ENCODE peak calls at places on chromosomes 12 and 14, in eight cellular contexts. One of them, this sample, is unnamed.

GRCh38 chr14:91303091-91303923 is 58.8 kb upstream of the GPR68 start:
- DNase-seq in GM12865: peak; percentile 73
- DNase-seq in cardiac fibroblast: peak; percentile 9
- DNase-seq in GM10248: peak; percentile 92
- DNase-seq in LoVo: no peak
- DNase-seq in activated naive CD4-positive, alpha-beta T cell treated with anti-CD3 and anti-CD28 coated beads, Interleukin-2, amount 10 ng/mL, durations not matched to agents 7 days and 5 days: peak; percentile 74
- DNase-seq in NCI-H1417: peak; percentile 13
- DNase-seq in Peyer's patch: no peak
- DNase-seq in this sample: no peak

GRCh38 chr12:112175361-112176155 is 50.2 kb downstream of the TRAFD1 start:
- DNase-seq in Peyer's patch: no peak
- DNase-seq in LoVo: no peak
- DNase-seq in activated naive CD4-positive, alpha-beta T cell treated with anti-CD3 and anti-CD28 coated beads, Interleukin-2, amount 10 ng/mL, durations not matched to agents 7 days and 5 days: no peak
- DNase-seq in GM10248: no peak
- DNase-seq in NCI-H1417: no peak
- DNase-seq in cardiac fibroblast: no peak
- DNase-seq in GM12865: no peak
- DNase-seq in this sample: no peak

GRCh38 chr12:69161835-69162234 is 77.5 kb upstream of the CPSF6 start:
- DNase-seq in LoVo: no peak
- DNase-seq in Peyer's patch: no peak
- DNase-seq in GM10248: peak; percentile 37
- DNase-seq in cardiac fibroblast: peak; percentile 41
- DNase-seq in activated naive CD4-positive, alpha-beta T cell treated with anti-CD3 and anti-CD28 coated beads, Interleukin-2, amount 10 ng/mL, durations not matched to agents 7 days and 5 days: peak; percentile 44
- DNase-seq in NCI-H1417: peak; percentile 91
- DNase-seq in GM12865: peak; percentile 90
- DNase-seq in this sample: no peak

GRCh38 chr12:46110220-46110700 is 119.9 kb upstream of the SCAF11 start:
- DNase-seq in activated naive CD4-positive, alpha-beta T cell treated with anti-CD3 and anti-CD28 coated beads, Interleukin-2, amount 10 ng/mL, durations not matched to agents 7 days and 5 days: no peak
- DNase-seq in cardiac fibroblast: no peak
- DNase-seq in GM12865: no peak
- DNase-seq in NCI-H1417: peak; percentile 7
- DNase-seq in Peyer's patch: peak; percentile 57
- DNase-seq in LoVo: no peak
- DNase-seq in GM10248: no peak
- DNase-seq in this sample: no peak

GRCh38 chr14:92607702-92608429 is 94.3 kb downstream of the RIN3 start:
- DNase-seq in GM12865: no peak
- DNase-seq in activated naive CD4-positive, alpha-beta T cell treated with anti-CD3 and anti-CD28 coated beads, Interleukin-2, amount 10 ng/mL, durations not matched to agents 7 days and 5 days: no peak
- DNase-seq in NCI-H1417: no peak
- DNase-seq in cardiac fibroblast: peak; percentile 95
- DNase-seq in Peyer's patch: no peak
- DNase-seq in LoVo: peak; percentile 58
- DNase-seq in GM10248: no peak
- DNase-seq in this sample: no peak

GRCh38 chr12:11769723-11770514 is 120.4 kb downstream of the ETV6 start:
- DNase-seq in NCI-H1417: no peak
- DNase-seq in GM10248: no peak
- DNase-seq in Peyer's patch: no peak
- DNase-seq in LoVo: no peak
- DNase-seq in cardiac fibroblast: no peak
- DNase-seq in activated naive CD4-positive, alpha-beta T cell treated with anti-CD3 and anti-CD28 coated beads, Interleukin-2, amount 10 ng/mL, durations not matched to agents 7 days and 5 days: no peak
- DNase-seq in GM12865: no peak
- DNase-seq in this sample: no peak

GRCh38 chr12:25262696-25263095 is 12.0 kb upstream of the KRAS start:
- DNase-seq in GM10248: no peak
- DNase-seq in NCI-H1417: no peak
- DNase-seq in activated naive CD4-positive, alpha-beta T cell treated with anti-CD3 and anti-CD28 coated beads, Interleukin-2, amount 10 ng/mL, durations not matched to agents 7 days and 5 days: no peak
- DNase-seq in Peyer's patch: no peak
- DNase-seq in GM12865: no peak
- DNase-seq in cardiac fibroblast: no peak
- DNase-seq in LoVo: no peak
- DNase-seq in this sample: no peak

GRCh38 chr14:93105362-93105761 is 10.4 kb downstream of the ITPK1 start:
- DNase-seq in activated naive CD4-positive, alpha-beta T cell treated with anti-CD3 and anti-CD28 coated beads, Interleukin-2, amount 10 ng/mL, durations not matched to agents 7 days and 5 days: no peak
- DNase-seq in GM10248: no peak
- DNase-seq in GM12865: peak; percentile 57
- DNase-seq in Peyer's patch: peak; percentile 77
- DNase-seq in LoVo: no peak
- DNase-seq in cardiac fibroblast: peak; percentile 80
- DNase-seq in NCI-H1417: no peak
- DNase-seq in this sample: no peak

GRCh38 chr12:117119592-117120198 is 20.5 kb upstream of the TESC start:
- DNase-seq in GM10248: peak; percentile 69
- DNase-seq in cardiac fibroblast: peak; percentile 36
- DNase-seq in GM12865: peak; percentile 52
- DNase-seq in LoVo: peak; percentile 65
- DNase-seq in NCI-H1417: peak; percentile 77
- DNase-seq in activated naive CD4-positive, alpha-beta T cell treated with anti-CD3 and anti-CD28 coated beads, Interleukin-2, amount 10 ng/mL, durations not matched to agents 7 days and 5 days: peak; percentile 42
- DNase-seq in Peyer's patch: peak; percentile 50
- DNase-seq in this sample: no peak

GRCh38 chr12:21849878-21850277 is 75.4 kb upstream of the KCNJ8 start:
- DNase-seq in LoVo: no peak
- DNase-seq in GM10248: no peak
- DNase-seq in GM12865: no peak
- DNase-seq in NCI-H1417: peak; percentile 27
- DNase-seq in cardiac fibroblast: no peak
- DNase-seq in activated naive CD4-positive, alpha-beta T cell treated with anti-CD3 and anti-CD28 coated beads, Interleukin-2, amount 10 ng/mL, durations not matched to agents 7 days and 5 days: no peak
- DNase-seq in Peyer's patch: no peak
- DNase-seq in this sample: no peak

GRCh38 chr12:6724409-6724797 is 557 bp downstream of the COPS7A start:
- DNase-seq in GM10248: peak; percentile 47
- DNase-seq in LoVo: peak; percentile 21
- DNase-seq in GM12865: peak; percentile 69
- DNase-seq in NCI-H1417: no peak
- DNase-seq in Peyer's patch: peak; percentile 62
- DNase-seq in activated naive CD4-positive, alpha-beta T cell treated with anti-CD3 and anti-CD28 coated beads, Interleukin-2, amount 10 ng/mL, durations not matched to agents 7 days and 5 days: no peak
- DNase-seq in cardiac fibroblast: no peak
- DNase-seq in this sample: no peak

GRCh38 chr12:71626098-71626497 is 37.5 kb downstream of the ZFC3H1 start:
- DNase-seq in GM12865: peak; percentile 15
- DNase-seq in cardiac fibroblast: no peak
- DNase-seq in activated naive CD4-positive, alpha-beta T cell treated with anti-CD3 and anti-CD28 coated beads, Interleukin-2, amount 10 ng/mL, durations not matched to agents 7 days and 5 days: no peak
- DNase-seq in LoVo: no peak
- DNase-seq in Peyer's patch: no peak
- DNase-seq in GM10248: peak; percentile 19
- DNase-seq in NCI-H1417: no peak
- DNase-seq in this sample: no peak

GRCh38 chr12:42119085-42119633 is 25.5 kb downstream of the GXYLT1 start:
- DNase-seq in NCI-H1417: no peak
- DNase-seq in GM10248: no peak
- DNase-seq in GM12865: peak; percentile 36
- DNase-seq in Peyer's patch: no peak
- DNase-seq in cardiac fibroblast: peak; percentile 83
- DNase-seq in LoVo: no peak
- DNase-seq in activated naive CD4-positive, alpha-beta T cell treated with anti-CD3 and anti-CD28 coated beads, Interleukin-2, amount 10 ng/mL, durations not matched to agents 7 days and 5 days: no peak
- DNase-seq in this sample: no peak

GRCh38 chr14:67393689-67394088 is 18.3 kb downstream of the PLEK2 start:
- DNase-seq in GM12865: no peak
- DNase-seq in LoVo: no peak
- DNase-seq in activated naive CD4-positive, alpha-beta T cell treated with anti-CD3 and anti-CD28 coated beads, Interleukin-2, amount 10 ng/mL, durations not matched to agents 7 days and 5 days: no peak
- DNase-seq in NCI-H1417: no peak
- DNase-seq in Peyer's patch: no peak
- DNase-seq in cardiac fibroblast: no peak
- DNase-seq in GM10248: no peak
- DNase-seq in this sample: peak; percentile 72

GRCh38 chr14:87615822-87616679 is 376.9 kb downstream of the GALC start:
- DNase-seq in cardiac fibroblast: peak; percentile 42
- DNase-seq in Peyer's patch: no peak
- DNase-seq in GM10248: peak; percentile 37
- DNase-seq in GM12865: peak; percentile 57
- DNase-seq in LoVo: peak; percentile 41
- DNase-seq in activated naive CD4-positive, alpha-beta T cell treated with anti-CD3 and anti-CD28 coated beads, Interleukin-2, amount 10 ng/mL, durations not matched to agents 7 days and 5 days: peak; percentile 54
- DNase-seq in NCI-H1417: peak; percentile 85
- DNase-seq in this sample: peak; percentile 81

GRCh38 chr14:89507926-89508460 is 91.0 kb upstream of the FOXN3 start:
- DNase-seq in LoVo: no peak
- DNase-seq in GM10248: no peak
- DNase-seq in Peyer's patch: no peak
- DNase-seq in GM12865: no peak
- DNase-seq in activated naive CD4-positive, alpha-beta T cell treated with anti-CD3 and anti-CD28 coated beads, Interleukin-2, amount 10 ng/mL, durations not matched to agents 7 days and 5 days: no peak
- DNase-seq in NCI-H1417: no peak
- DNase-seq in cardiac fibroblast: peak; percentile 44
- DNase-seq in this sample: no peak

GRCh38 chr12:131684015-131684725 is 26.7 kb upstream of the SFSWAP start:
- DNase-seq in NCI-H1417: no peak
- DNase-seq in LoVo: no peak
- DNase-seq in GM10248: no peak
- DNase-seq in GM12865: no peak
- DNase-seq in activated naive CD4-positive, alpha-beta T cell treated with anti-CD3 and anti-CD28 coated beads, Interleukin-2, amount 10 ng/mL, durations not matched to agents 7 days and 5 days: no peak
- DNase-seq in cardiac fibroblast: no peak
- DNase-seq in Peyer's patch: no peak
- DNase-seq in this sample: no peak

GRCh38 chr14:101359221-101360044 is 201.9 kb upstream of the DIO3 start:
- DNase-seq in LoVo: peak; percentile 26
- DNase-seq in activated naive CD4-positive, alpha-beta T cell treated with anti-CD3 and anti-CD28 coated beads, Interleukin-2, amount 10 ng/mL, durations not matched to agents 7 days and 5 days: no peak
- DNase-seq in Peyer's patch: peak; percentile 55
- DNase-seq in cardiac fibroblast: no peak
- DNase-seq in NCI-H1417: no peak
- DNase-seq in GM12865: no peak
- DNase-seq in GM10248: no peak
- DNase-seq in this sample: peak; percentile 93

GRCh38 chr12:111406474-111407370 is 999 bp downstream of the SH2B3 start:
- DNase-seq in LoVo: no peak
- DNase-seq in GM12865: peak; percentile 63
- DNase-seq in NCI-H1417: no peak
- DNase-seq in Peyer's patch: peak; percentile 76
- DNase-seq in cardiac fibroblast: no peak
- DNase-seq in activated naive CD4-positive, alpha-beta T cell treated with anti-CD3 and anti-CD28 coated beads, Interleukin-2, amount 10 ng/mL, durations not matched to agents 7 days and 5 days: peak; percentile 75
- DNase-seq in GM10248: peak; percentile 51
- DNase-seq in this sample: no peak

GRCh38 chr12:121804417-121805111 is 755 bp downstream of the SETD1B start:
- DNase-seq in cardiac fibroblast: peak; percentile 37
- DNase-seq in GM10248: peak; percentile 42
- DNase-seq in activated naive CD4-positive, alpha-beta T cell treated with anti-CD3 and anti-CD28 coated beads, Interleukin-2, amount 10 ng/mL, durations not matched to agents 7 days and 5 days: peak; percentile 67
- DNase-seq in NCI-H1417: peak; percentile 62
- DNase-seq in LoVo: no peak
- DNase-seq in GM12865: peak; percentile 57
- DNase-seq in Peyer's patch: peak; percentile 82
- DNase-seq in this sample: no peak

GRCh38 chr12:80692114-80692513 is 15.3 kb upstream of the MYF6 start:
- DNase-seq in Peyer's patch: no peak
- DNase-seq in NCI-H1417: no peak
- DNase-seq in activated naive CD4-positive, alpha-beta T cell treated with anti-CD3 and anti-CD28 coated beads, Interleukin-2, amount 10 ng/mL, durations not matched to agents 7 days and 5 days: no peak
- DNase-seq in LoVo: no peak
- DNase-seq in cardiac fibroblast: no peak
- DNase-seq in GM12865: peak; percentile 21
- DNase-seq in GM10248: no peak
- DNase-seq in this sample: no peak

GRCh38 chr12:570237-570925 is 92.9 kb downstream of the NINJ2 start:
- DNase-seq in Peyer's patch: peak; percentile 87
- DNase-seq in LoVo: peak; percentile 93
- DNase-seq in GM12865: no peak
- DNase-seq in cardiac fibroblast: peak; percentile 88
- DNase-seq in activated naive CD4-positive, alpha-beta T cell treated with anti-CD3 and anti-CD28 coated beads, Interleukin-2, amount 10 ng/mL, durations not matched to agents 7 days and 5 days: no peak
- DNase-seq in NCI-H1417: no peak
- DNase-seq in GM10248: no peak
- DNase-seq in this sample: no peak

GRCh38 chr12:95117178-95117599 is 43.8 kb upstream of the NR2C1 start:
- DNase-seq in activated naive CD4-positive, alpha-beta T cell treated with anti-CD3 and anti-CD28 coated beads, Interleukin-2, amount 10 ng/mL, durations not matched to agents 7 days and 5 days: peak; percentile 70
- DNase-seq in GM12865: peak; percentile 78
- DNase-seq in LoVo: peak; percentile 83
- DNase-seq in NCI-H1417: peak; percentile 88
- DNase-seq in Peyer's patch: peak; percentile 84
- DNase-seq in GM10248: peak; percentile 64
- DNase-seq in cardiac fibroblast: peak; percentile 86
- DNase-seq in this sample: no peak

GRCh38 chr14:59333668-59334067 is 131.5 kb downstream of the GPR135 start:
- DNase-seq in Peyer's patch: no peak
- DNase-seq in GM10248: no peak
- DNase-seq in activated naive CD4-positive, alpha-beta T cell treated with anti-CD3 and anti-CD28 coated beads, Interleukin-2, amount 10 ng/mL, durations not matched to agents 7 days and 5 days: no peak
- DNase-seq in NCI-H1417: peak; percentile 48
- DNase-seq in GM12865: no peak
- DNase-seq in cardiac fibroblast: peak; percentile 97
- DNase-seq in LoVo: no peak
- DNase-seq in this sample: no peak

GRCh38 chr12:26406813-26407212 is 211.4 kb downstream of the SSPN start:
- DNase-seq in cardiac fibroblast: no peak
- DNase-seq in activated naive CD4-positive, alpha-beta T cell treated with anti-CD3 and anti-CD28 coated beads, Interleukin-2, amount 10 ng/mL, durations not matched to agents 7 days and 5 days: no peak
- DNase-seq in LoVo: no peak
- DNase-seq in Peyer's patch: no peak
- DNase-seq in NCI-H1417: no peak
- DNase-seq in GM12865: no peak
- DNase-seq in GM10248: no peak
- DNase-seq in this sample: no peak

GRCh38 chr12:128818065-128819022 is 5.4 kb downstream of the SLC15A4 start:
- DNase-seq in cardiac fibroblast: peak; percentile 83
- DNase-seq in GM12865: peak; percentile 83
- DNase-seq in GM10248: peak; percentile 58
- DNase-seq in activated naive CD4-positive, alpha-beta T cell treated with anti-CD3 and anti-CD28 coated beads, Interleukin-2, amount 10 ng/mL, durations not matched to agents 7 days and 5 days: no peak
- DNase-seq in LoVo: peak; percentile 35
- DNase-seq in Peyer's patch: no peak
- DNase-seq in NCI-H1417: no peak
- DNase-seq in this sample: no peak

GRCh38 chr14:95452176-95452889 is 64.1 kb downstream of the SYNE3 start:
- DNase-seq in Peyer's patch: no peak
- DNase-seq in GM12865: peak; percentile 33
- DNase-seq in cardiac fibroblast: peak; percentile 22
- DNase-seq in GM10248: no peak
- DNase-seq in LoVo: no peak
- DNase-seq in NCI-H1417: peak; percentile 25
- DNase-seq in activated naive CD4-positive, alpha-beta T cell treated with anti-CD3 and anti-CD28 coated beads, Interleukin-2, amount 10 ng/mL, durations not matched to agents 7 days and 5 days: peak; percentile 33
- DNase-seq in this sample: no peak

This sample was measured in esophagus muscularis mucosa.